ENCODE peak calls at places on chromosomes 11 and 22, in eight cellular contexts. L is GOT3, K is AG09309, S is thoracic aorta, V is cardiac muscle cell, P is NCI-H526, O is transverse colon, M is GF-D8. A is an unnamed sample.

GRCh38 chr11:130763087-130763980 is 152.9 kb downstream of the SNX19 start:
- DNase-seq in L (no peak), K (no peak), S (no peak), V (no peak), P (no peak), O (no peak), M (no peak), A (no peak)

GRCh38 chr22:30695871-30696655 is 1.4 kb downstream of the OSBP2 start:
- DNase-seq in L (no peak), K (no peak), S (no peak), V (no peak), P (no peak), O (no peak), M (no peak), A (no peak)

GRCh38 chr22:30695351-30695762 is 683 bp downstream of the OSBP2 start:
- DNase-seq in L (no peak), K (no peak), S (no peak), V (no peak), P (no peak), O (no peak), M (no peak), A (no peak)

GRCh38 chr11:44784438-44784760 is 57.6 kb downstream of the TSPAN18 start:
- DNase-seq in L (no peak), K (no peak), S (no peak), V (no peak), P (no peak), O (no peak), M (no peak), A (no peak)

GRCh38 chr22:23058063-23058462 is 12.3 kb upstream of the GNAZ start:
- DNase-seq in L (no peak), K (no peak), S (no peak), V (no peak), P (no peak), O (no peak), M (no peak), A (no peak)

GRCh38 chr11:132125855-132126841 is 755.7 kb downstream of the NTM start:
- DNase-seq in L (no peak), K (no peak), S (no peak), V (peak; percentile 36), P (peak; percentile 30), O (no peak), M (no peak), A (no peak)

GRCh38 chr22:49568751-49569285 is 258.9 kb downstream of the BRD1 start:
- DNase-seq in L (no peak), K (no peak), S (no peak), V (no peak), P (no peak), O (peak; percentile 4), M (no peak), A (peak; percentile 7)

GRCh38 chr11:8273281-8273680 is 9.6 kb upstream of the LMO1 start:
- DNase-seq in L (no peak), K (no peak), S (no peak), V (peak; percentile 38), P (no peak), O (no peak), M (no peak), A (no peak)

GRCh38 chr22:29813563-29813962 is 24.5 kb downstream of the ASCC2 start:
- DNase-seq in L (no peak), K (no peak), S (no peak), V (no peak), P (no peak), O (no peak), M (no peak), A (no peak)

GRCh38 chr11:9459573-9460321 is 1.1 kb upstream of the ZNF143 start:
- DNase-seq in L (no peak), K (peak; percentile 14), S (no peak), V (peak; percentile 79), P (peak; percentile 58), O (peak; percentile 27), M (no peak), A (no peak)

GRCh38 chr11:71373791-71374454 is 74.3 kb downstream of the DHCR7 start:
- DNase-seq in L (no peak), K (no peak), S (no peak), V (no peak), P (no peak), O (no peak), M (no peak), A (no peak)

GRCh38 chr22:38097058-38097457 is 13.1 kb upstream of the SLC16A8 start:
- DNase-seq in L (no peak), K (no peak), S (no peak), V (no peak), P (no peak), O (no peak), M (no peak), A (no peak)

GRCh38 chr22:16959345-16959930 is 48.6 kb downstream of the GAB4 start:
- DNase-seq in L (no peak), K (no peak), S (no peak), V (no peak), P (no peak), O (no peak), M (no peak), A (no peak)

GRCh38 chr11:65425105-65425970 is 2.7 kb downstream of the NEAT1 start:
- DNase-seq in L (no peak), K (peak; percentile 38), S (no peak), V (peak; percentile 82), P (peak; percentile 50), O (peak; percentile 69), M (peak; percentile 63), A (peak; percentile 56)

GRCh38 chr11:109971184-109971523 is 122.0 kb upstream of the ZC3H12C start:
- DNase-seq in L (no peak), K (peak; percentile 13), S (no peak), V (peak; percentile 87), P (peak; percentile 75), O (no peak), M (peak; percentile 89), A (no peak)

GRCh38 chr11:72037554-72038311 is 39.0 kb downstream of the IL18BP start:
- DNase-seq in L (no peak), K (no peak), S (no peak), V (no peak), P (no peak), O (no peak), M (no peak), A (no peak)

GRCh38 chr11:119795231-119795630 is 66.2 kb upstream of the NECTIN1 start:
- DNase-seq in L (no peak), K (peak; percentile 88), S (no peak), V (peak; percentile 68), P (no peak), O (no peak), M (no peak), A (no peak)

GRCh38 chr11:10584071-10584501 is 15.6 kb upstream of the LYVE1 start:
- DNase-seq in L (no peak), K (peak; percentile 35), S (no peak), V (peak; percentile 92), P (no peak), O (no peak), M (no peak), A (no peak)

GRCh38 chr11:41320233-41320993 is 139.0 kb downstream of the LRRC4C start:
- DNase-seq in L (no peak), K (no peak), S (no peak), V (no peak), P (no peak), O (no peak), M (no peak), A (no peak)

GRCh38 chr22:28394711-28395110 is 284.9 kb downstream of the TTC28 start:
- DNase-seq in L (no peak), K (no peak), S (no peak), V (no peak), P (no peak), O (no peak), M (no peak), A (no peak)